ENCODE peak calls at places on chromosomes 13 and 19, in seven cellular contexts. L is DND-41, R is colonic mucosa, N is K562, D is GM23248, V is neural progenitor cell, S is mammary epithelial cell. Z is an unnamed sample.

GRCh38 chr13:99605417-99606321 is 104.4 kb downstream of the TM9SF2 start:
- DNase-seq in L (peak; percentile 32), R (peak; percentile 77), N (peak; percentile 32), D (peak; percentile 52), V (peak; percentile 70), S (no peak), Z (peak; percentile 64)

GRCh38 chr13:83919775-83920174 is 37.5 kb upstream of the SLITRK1 start:
- DNase-seq in L (no peak), R (no peak), N (no peak), D (no peak), V (peak; percentile 19), S (no peak), Z (no peak)

GRCh38 chr13:98775844-98776598 is 23.5 kb upstream of the SLC15A1 start:
- DNase-seq in L (no peak), R (peak; percentile 86), N (peak; percentile 35), D (peak; percentile 80), V (no peak), S (peak; percentile 82), Z (peak; percentile 40)

GRCh38 chr19:34555447-34555846 is 73.9 kb downstream of the WTIP start:
- DNase-seq in L (peak; percentile 29), R (no peak), N (peak; percentile 27), D (peak; percentile 20), V (peak; percentile 33), S (peak; percentile 9), Z (no peak)

GRCh38 chr13:26473571-26474230 is 83.8 kb upstream of the WASF3 start:
- DNase-seq in L (no peak), R (no peak), N (no peak), D (no peak), V (no peak), S (no peak), Z (no peak)

GRCh38 chr19:7460562-7460966 is 28.3 kb downstream of the PEX11G start:
- DNase-seq in L (no peak), R (no peak), N (no peak), D (no peak), V (no peak), S (no peak), Z (no peak)

GRCh38 chr13:66410314-66410713 is 819.8 kb downstream of the PCDH9 start:
- DNase-seq in L (no peak), R (no peak), N (no peak), D (no peak), V (no peak), S (no peak), Z (no peak)

GRCh38 chr13:108448891-108449290 is 179.4 kb downstream of the TNFSF13B start:
- DNase-seq in L (no peak), R (no peak), N (no peak), D (no peak), V (no peak), S (peak; percentile 24), Z (no peak)

GRCh38 chr13:112055417-112056206 is 11.3 kb upstream of the SOX1 start:
- DNase-seq in L (no peak), R (no peak), N (no peak), D (no peak), V (peak; percentile 52), S (no peak), Z (no peak)

DNA sequence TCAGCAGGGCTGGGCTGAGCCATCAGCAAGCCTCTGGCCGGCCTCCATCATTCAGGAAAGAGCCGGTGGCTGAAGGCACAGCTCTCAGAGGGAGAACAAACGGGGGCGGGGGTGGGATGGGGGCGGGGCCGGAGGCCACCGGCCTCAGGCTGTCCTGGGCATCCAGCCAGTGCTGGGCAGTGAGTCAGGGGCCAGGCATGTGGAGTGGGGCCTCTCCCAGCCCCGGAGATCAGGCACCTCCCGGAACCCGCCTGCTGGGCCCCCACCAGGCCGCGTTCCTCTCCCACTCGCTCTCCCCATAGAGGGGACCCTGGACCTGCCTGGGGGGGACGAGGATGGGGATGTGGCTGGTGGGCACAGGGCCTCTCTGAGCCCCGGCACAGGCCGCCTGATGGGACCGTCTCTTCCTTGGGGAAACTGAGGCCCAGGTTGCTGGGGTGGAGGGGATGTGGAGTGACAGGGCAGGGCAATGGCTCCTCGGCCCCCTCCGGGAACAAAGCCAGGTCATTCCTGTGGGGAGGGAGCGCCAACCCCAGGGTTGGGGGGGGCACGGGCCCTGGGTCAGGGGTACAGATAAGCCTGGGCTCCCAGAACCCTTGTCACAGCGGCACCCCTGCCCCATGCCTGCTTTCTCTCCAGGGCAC is 12.9 kb downstream of the SPC24 start:
- DNase-seq in L (no peak), R (peak; percentile 74), N (peak; percentile 83), D (peak; percentile 94), V (peak; percentile 78), S (peak; percentile 88), Z (peak; percentile 96)
- H3K4me3 ChIP-seq in L (no peak overlapping the region), R (no peak overlapping the region), N (no peak overlapping the region), D (peak overlapping the region; percentile 58), V (no peak overlapping the region), S (peak overlapping the region; percentile 18), Z (peak overlapping the region; percentile 64)

GRCh38 chr13:114259974-114260373 is 21.4 kb upstream of the UPF3A start:
- DNase-seq in L (no peak), R (no peak), N (no peak), D (no peak), V (no peak), S (no peak), Z (no peak)
- H3K9ac ChIP-seq in L (no peak overlapping the region), R (no peak overlapping the region), N (no peak overlapping the region), D (no peak overlapping the region), V (peak overlapping the region; percentile 12), S (no peak overlapping the region), Z (no peak overlapping the region)

DNA sequence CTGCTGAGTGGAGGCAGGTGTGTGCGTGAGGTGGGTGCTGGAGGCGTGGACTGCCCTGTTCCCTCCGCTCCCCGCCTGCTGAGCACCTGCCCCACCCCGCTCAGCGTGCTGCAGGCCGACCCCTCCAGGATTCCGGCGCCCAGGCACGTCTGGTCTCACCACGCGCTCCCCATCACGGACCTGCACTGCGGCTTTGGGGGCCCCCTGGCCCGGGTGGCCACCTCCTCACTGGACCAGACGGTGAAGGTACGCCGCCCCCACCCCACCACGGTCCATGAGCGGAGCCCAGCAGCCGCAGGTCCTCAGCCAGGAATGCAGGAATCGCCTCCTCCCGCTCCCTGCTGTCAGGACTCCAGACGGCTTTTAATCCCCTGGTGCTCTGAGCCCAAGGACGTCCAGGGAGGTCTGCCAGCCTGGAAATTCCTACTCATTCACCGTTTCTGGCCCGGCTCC is 6.0 kb downstream of the WDR18 start:
- DNase-seq in L (no peak), R (no peak), N (no peak), D (no peak), V (peak; percentile 30), S (no peak), Z (no peak)
- H3K36me3 ChIP-seq in L (peaks cover 80% of the 10 kb centered on the region), R (no peaks in the 10 kb centered on the region), N (peaks cover 89% of the 10 kb centered on the region), D (no peaks in the 10 kb centered on the region), V (no peaks in the 10 kb centered on the region), S (peaks cover 6% of the 10 kb centered on the region), Z (peaks cover 18% of the 10 kb centered on the region)

DNA sequence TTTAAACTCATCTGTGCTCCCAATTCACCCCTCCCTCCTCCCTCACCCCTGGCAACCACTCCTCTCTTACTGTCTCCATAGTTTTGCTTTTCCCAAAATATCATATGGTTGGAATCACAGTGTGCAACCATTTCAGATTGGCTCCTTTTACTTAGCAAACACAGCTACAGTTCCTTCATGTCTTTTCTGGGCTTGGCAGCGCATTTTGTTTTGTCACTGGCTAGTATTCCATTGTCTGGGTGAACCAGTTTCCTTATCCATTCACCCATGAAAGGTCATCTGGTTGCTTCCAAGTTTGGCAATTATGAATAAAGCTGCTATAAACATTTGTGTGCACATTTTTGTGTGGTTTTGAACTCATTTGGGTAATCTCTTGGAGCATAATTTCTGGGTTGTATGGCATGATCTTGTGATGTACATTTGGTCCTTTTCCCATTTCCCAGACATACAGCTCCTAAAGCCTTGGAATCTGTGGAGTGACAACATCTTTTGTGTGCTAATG is 23.9 kb upstream of the GAS6 start:
- DNase-seq in L (no peak), R (no peak), N (no peak), D (peak; percentile 40), V (no peak), S (no peak), Z (peak; percentile 72)
- H3K4me3 ChIP-seq in L (no peak overlapping the region), R (no peak overlapping the region), N (no peak overlapping the region), D (no peak overlapping the region), V (no peak overlapping the region), S (no peak overlapping the region), Z (no peak overlapping the region)

DNA sequence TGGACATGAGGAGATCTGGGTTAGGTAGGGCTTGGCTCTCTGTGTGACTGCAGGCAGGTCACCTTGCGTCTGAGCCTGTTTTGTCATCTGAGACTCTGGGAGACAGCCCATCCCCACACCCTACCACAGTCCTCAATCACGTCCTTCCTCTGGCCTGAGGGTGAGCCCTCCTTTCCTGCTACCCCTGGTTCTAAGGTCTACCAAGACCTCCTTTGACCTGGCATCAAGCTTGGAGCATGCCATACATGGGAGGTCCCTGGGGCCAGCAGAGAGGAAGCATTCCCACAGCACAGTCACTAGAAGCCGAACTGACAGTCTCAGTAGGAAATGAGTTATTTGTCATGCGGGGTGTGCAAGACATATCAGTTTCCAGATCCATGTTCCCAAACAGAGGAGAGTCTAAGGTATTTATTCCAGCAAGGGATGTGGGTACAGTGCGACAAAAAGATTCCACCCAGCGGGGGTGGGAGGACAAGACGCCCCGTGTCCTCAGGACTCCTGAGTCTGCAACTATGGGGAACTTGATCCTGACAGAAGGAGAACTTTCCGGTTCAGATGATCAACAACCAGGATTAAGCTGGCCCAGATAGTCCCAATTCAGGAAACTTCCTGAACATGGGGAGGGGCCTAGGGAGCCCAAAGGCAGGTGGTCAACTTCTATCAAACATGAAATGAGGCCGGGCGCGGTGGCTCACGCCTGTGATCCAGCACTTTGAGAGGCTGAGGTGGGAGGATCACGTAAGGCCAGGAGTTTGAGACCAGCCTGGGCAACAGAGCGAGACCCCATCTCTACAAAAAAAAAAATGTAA is 9.5 kb downstream of the ARRDC2 start:
- DNase-seq in L (no peak), R (no peak), N (no peak), D (no peak), V (no peak), S (no peak), Z (no peak)
- H3K9ac ChIP-seq in L (no peak overlapping the region), R (no peak overlapping the region), N (no peak overlapping the region), D (no peak overlapping the region), V (no peak overlapping the region), S (no peak overlapping the region), Z (peak overlapping the region; percentile 42)

GRCh38 chr13:28684257-28684656 is 25.3 kb downstream of the POMP start:
- DNase-seq in L (no peak), R (peak; percentile 48), N (peak; percentile 45), D (peak; percentile 17), V (peak; percentile 77), S (peak; percentile 6), Z (no peak)

GRCh38 chr13:28678809-28679208 is 19.9 kb downstream of the POMP start:
- DNase-seq in L (no peak), R (no peak), N (no peak), D (no peak), V (no peak), S (no peak), Z (peak; percentile 34)

GRCh38 chr13:28685114-28685513 is 26.2 kb downstream of the POMP start:
- DNase-seq in L (no peak), R (no peak), N (no peak), D (no peak), V (no peak), S (no peak), Z (no peak)

GRCh38 chr13:28679628-28680027 is 20.7 kb downstream of the POMP start:
- DNase-seq in L (no peak), R (no peak), N (no peak), D (peak; percentile 61), V (no peak), S (no peak), Z (peak; percentile 50)

GRCh38 chr13:28680541-28680940 is 21.6 kb downstream of the POMP start:
- DNase-seq in L (no peak), R (no peak), N (no peak), D (no peak), V (no peak), S (no peak), Z (no peak)
- H3K36me3 ChIP-seq in L (peaks cover 45% of the 10 kb centered on the region), R (peaks cover 13% of the 10 kb centered on the region), N (peaks cover 35% of the 10 kb centered on the region), D (peaks cover 32% of the 10 kb centered on the region), V (peaks cover 14% of the 10 kb centered on the region), S (peaks cover 21% of the 10 kb centered on the region), Z (peaks cover 54% of the 10 kb centered on the region)

Z was measured in adipocyte.